ENCODE peak calls at places on chromosomes 4 and X, in five cellular contexts. O, K, H, V and M are unnamed samples.

GRCh38 chr4:186881521-186882220 is 158.0 kb upstream of the FAT1 start:
- DNase-seq in O (no peak), K (no peak), H (no peak), V (no peak), M (no peak)

GRCh38 chrX:150546711-150547153 is 21.7 kb upstream of the MTM1 start:
- DNase-seq in O (no peak), K (no peak), H (no peak), V (no peak), M (no peak)

GRCh38 chr4:138919094-138919936 is 96.3 kb upstream of the NOCT start:
- DNase-seq in O (peak), K (peak), H (peak), V (peak), M (peak)

GRCh38 chrX:153922932-153923857 is 2.9 kb downstream of the ARHGAP4 start:
- DNase-seq in O (peak), K (peak), H (peak), V (no peak), M (no peak)

GRCh38 chrX:39866229-39866628 is 231.5 kb downstream of the BCOR start:
- DNase-seq in O (no peak), K (peak), H (no peak), V (no peak), M (no peak)

GRCh38 chr4:52852041-52852440 is 10.1 kb upstream of the RASL11B start:
- DNase-seq in O (no peak), K (no peak), H (no peak), V (no peak), M (no peak)

GRCh38 chr4:29540439-29541102 is 1179.6 kb upstream of the PCDH7 start:
- DNase-seq in O (no peak), K (no peak), H (no peak), V (no peak), M (no peak)

GRCh38 chr4:143424276-143424675 is 87.6 kb downstream of the GAB1 start:
- DNase-seq in O (no peak), K (no peak), H (no peak), V (no peak), M (no peak)

GRCh38 chr4:153341575-153342090 is 2.9 kb upstream of the MND1 start:
- DNase-seq in O (no peak), K (no peak), H (no peak), V (no peak), M (peak)

GRCh38 chr4:128856246-128856645 is 46.7 kb downstream of the JADE1 start:
- DNase-seq in O (no peak), K (no peak), H (no peak), V (no peak), M (no peak)

GRCh38 chr4:22625301-22625700 is 67.4 kb upstream of the GBA3 start:
- DNase-seq in O (no peak), K (peak), H (no peak), V (no peak), M (no peak)

GRCh38 chr4:6076391-6076790 is 58.2 kb upstream of the C4orf50 start:
- DNase-seq in O (no peak), K (no peak), H (no peak), V (peak), M (no peak)

GRCh38 chrX:39688219-39688575 is 409.6 kb downstream of the BCOR start:
- DNase-seq in O (no peak), K (no peak), H (no peak), V (no peak), M (no peak)

GRCh38 chrX:101395789-101396188 is 5.0 kb downstream of the RPL36A start:
- DNase-seq in O (no peak), K (no peak), H (no peak), V (no peak), M (no peak)

GRCh38 chrX:36986231-36986630 is 21.9 kb upstream of the FAM47C start:
- DNase-seq in O (no peak), K (peak), H (no peak), V (no peak), M (no peak)

GRCh38 chr4:76559236-76560071 is 124.4 kb downstream of the SHROOM3 start:
- DNase-seq in O (no peak), K (no peak), H (no peak), V (no peak), M (no peak)

GRCh38 chr4:162164881-162165528 is 1.2 kb upstream of the FSTL5 start:
- DNase-seq in O (no peak), K (no peak), H (no peak), V (no peak), M (no peak)

GRCh38 chr4:24853142-24853541 is 57.8 kb downstream of the SOD3 start:
- DNase-seq in O (no peak), K (no peak), H (no peak), V (no peak), M (no peak)

GRCh38 chrX:155864655-155865054 is 16.5 kb upstream of the VAMP7 start:
- DNase-seq in O (no peak), K (no peak), H (no peak), V (no peak), M (no peak)
- TF ChIP-seq CTCF in O (no peak), K (peak), H (peak), V (no peak), M (no peak)

DNA sequence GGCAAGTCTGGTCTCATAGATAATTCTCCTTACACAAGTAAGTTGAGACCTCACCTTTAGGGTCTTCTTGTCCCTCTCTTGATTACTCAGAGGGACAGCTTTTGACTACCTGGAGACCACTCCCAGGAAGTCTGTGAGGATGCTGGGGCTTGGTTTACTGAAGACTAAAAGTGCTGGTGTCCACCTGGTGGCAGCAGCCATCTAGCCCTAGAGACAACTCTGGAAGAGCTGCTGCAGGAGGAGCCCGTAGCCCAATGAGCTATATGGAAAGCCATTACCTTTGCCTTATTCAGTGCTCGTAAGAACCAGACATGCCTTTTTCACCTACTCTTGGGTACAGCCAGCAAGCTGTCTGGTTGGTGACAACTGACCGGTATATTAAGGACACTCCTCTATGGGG is 7.3 kb downstream of the FGFBP2 start:
- DNase-seq in O (no peak), K (no peak), H (no peak), V (no peak), M (no peak)
- TF ChIP-seq CTCF in O (no peak), K (no peak), H (peak), V (no peak), M (no peak)

GRCh38 chrX:106952988-106953387 is 32.8 kb downstream of the CLDN2 start:
- DNase-seq in O (no peak), K (no peak), H (no peak), V (no peak), M (no peak)

GRCh38 chrX:106954041-106954440 is 33.8 kb downstream of the CLDN2 start:
- DNase-seq in O (no peak), K (no peak), H (no peak), V (no peak), M (no peak)

GRCh38 chrX:106959897-106960296 is 39.7 kb downstream of the CLDN2 start:
- DNase-seq in O (no peak), K (no peak), H (no peak), V (no peak), M (no peak)

GRCh38 chrX:106955004-106955772 is 35.0 kb downstream of the CLDN2 start:
- DNase-seq in O (no peak), K (no peak), H (peak), V (no peak), M (no peak)

GRCh38 chrX:106957856-106958255 is 37.7 kb downstream of the CLDN2 start:
- DNase-seq in O (no peak), K (no peak), H (no peak), V (no peak), M (no peak)
- TF ChIP-seq CTCF in O (no peak), K (no peak), H (no peak), V (no peak), M (no peak)

DNA sequence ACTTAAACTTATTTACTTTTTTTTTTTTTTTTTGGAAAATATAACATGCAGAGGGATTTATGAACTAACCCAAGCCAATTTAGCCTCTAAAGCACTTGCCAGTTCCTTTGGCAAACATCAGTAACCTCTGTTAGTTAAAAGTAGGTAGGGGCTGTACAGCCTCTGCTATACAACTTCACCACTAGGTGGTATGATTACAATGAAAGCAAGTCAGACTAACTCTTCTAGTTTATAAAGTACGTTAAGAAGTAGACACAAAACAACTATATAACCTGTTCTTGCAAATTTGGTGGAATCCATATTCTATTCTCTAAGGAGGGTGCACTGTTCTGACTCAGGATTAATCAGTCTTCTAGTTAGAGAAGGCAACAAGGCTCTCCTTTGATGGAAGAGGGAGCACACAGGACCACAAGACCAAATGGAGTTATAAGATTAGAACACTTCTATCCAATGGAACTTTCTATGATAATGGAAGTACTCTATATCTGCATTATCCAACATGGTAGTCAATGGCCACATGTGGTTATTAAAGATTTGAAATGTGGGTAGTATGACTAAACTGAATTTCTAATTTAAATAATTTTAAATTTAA is 12.8 kb downstream of the AIMP1 start:
- DNase-seq in O (no peak), K (no peak), H (no peak), V (peak), M (no peak)
- TF ChIP-seq CTCF in O (peak), K (peak), H (peak), V (peak), M (peak)

GRCh38 chr4:184473515-184474260 is 662 bp downstream of the IRF2 start:
- DNase-seq in O (peak), K (no peak), H (peak), V (no peak), M (peak)

GRCh38 chr4:184473265-184473514 is 1.2 kb downstream of the IRF2 start:
- DNase-seq in O (no peak), K (no peak), H (no peak), V (no peak), M (no peak)

GRCh38 chr4:184471872-184472539 is 2.3 kb downstream of the IRF2 start:
- DNase-seq in O (no peak), K (no peak), H (peak), V (peak), M (no peak)

GRCh38 chr4:184474261-184475095 is at the start of gene IRF2:
- DNase-seq in O (peak), K (peak), H (peak), V (peak), M (peak)

GRCh38 chr4:184472540-184473264 is 1.6 kb downstream of the IRF2 start:
- DNase-seq in O (peak), K (peak), H (peak), V (peak), M (peak)
- TF ChIP-seq CTCF in O (no peak), K (peak), H (no peak), V (no peak), M (no peak)

GRCh38 chr4:94641702-94642560 is 115.8 kb upstream of the BMPR1B start:
- DNase-seq in O (no peak), K (no peak), H (no peak), V (no peak), M (no peak)
- TF ChIP-seq CTCF in O (no peak), K (no peak), H (no peak), V (no peak), M (no peak)

GRCh38 chr4:141391771-141392170 is 171.1 kb downstream of the ZNF330 start:
- DNase-seq in O (no peak), K (no peak), H (no peak), V (no peak), M (no peak)
- TF ChIP-seq CTCF in O (no peak), K (no peak), H (no peak), V (no peak), M (no peak)